ENCODE peak calls at places on chromosomes 1 and 21, in nine cellular contexts. One of them, this sample, is unnamed.

GRCh38 chr1:182446033-182446669 is 3.8 kb upstream of the RGSL1 start:
- DNase-seq in left lobe of liver: no peak
- DNase-seq in C1 segment of cervical spinal cord: no peak
- DNase-seq in stimulated activated naive CD4-positive, alpha-beta T cell: no peak
- DNase-seq in GM20000: peak; percentile 76
- DNase-seq in activated T-helper 1 cell treated with Interleukin-2 at 50 U/mL for 16 hours: no peak
- DNase-seq in lower lobe of right lung: no peak
- DNase-seq in posterior vena cava: no peak
- DNase-seq in T-cell: no peak
- DNase-seq in this sample: peak; percentile 72

GRCh38 chr21:44485254-44485793 is 30.0 kb downstream of the LRRC3 start:
- DNase-seq in left lobe of liver: peak; percentile 72
- DNase-seq in C1 segment of cervical spinal cord: no peak
- DNase-seq in stimulated activated naive CD4-positive, alpha-beta T cell: peak; percentile 12
- DNase-seq in GM20000: no peak
- DNase-seq in activated T-helper 1 cell treated with Interleukin-2 at 50 U/mL for 16 hours: peak; percentile 20
- DNase-seq in lower lobe of right lung: no peak
- DNase-seq in posterior vena cava: no peak
- DNase-seq in T-cell: peak; percentile 41
- DNase-seq in this sample: no peak

GRCh38 chr1:34885405-34886247 is 26.1 kb upstream of the SMIM12 start:
- DNase-seq in left lobe of liver: no peak
- DNase-seq in C1 segment of cervical spinal cord: no peak
- DNase-seq in stimulated activated naive CD4-positive, alpha-beta T cell: no peak
- DNase-seq in GM20000: peak; percentile 69
- DNase-seq in activated T-helper 1 cell treated with Interleukin-2 at 50 U/mL for 16 hours: peak; percentile 17
- DNase-seq in lower lobe of right lung: peak; percentile 64
- DNase-seq in posterior vena cava: no peak
- DNase-seq in T-cell: peak; percentile 36
- DNase-seq in this sample: no peak

GRCh38 chr1:218942421-218942820 is 231.3 kb upstream of the LYPLAL1 start:
- DNase-seq in left lobe of liver: no peak
- DNase-seq in C1 segment of cervical spinal cord: no peak
- DNase-seq in stimulated activated naive CD4-positive, alpha-beta T cell: no peak
- DNase-seq in GM20000: no peak
- DNase-seq in activated T-helper 1 cell treated with Interleukin-2 at 50 U/mL for 16 hours: no peak
- DNase-seq in lower lobe of right lung: no peak
- DNase-seq in posterior vena cava: no peak
- DNase-seq in T-cell: no peak
- DNase-seq in this sample: no peak

GRCh38 chr1:6271554-6271953 is 10.7 kb upstream of the GPR153 start:
- DNase-seq in left lobe of liver: no peak
- DNase-seq in C1 segment of cervical spinal cord: no peak
- DNase-seq in stimulated activated naive CD4-positive, alpha-beta T cell: no peak
- DNase-seq in GM20000: no peak
- DNase-seq in activated T-helper 1 cell treated with Interleukin-2 at 50 U/mL for 16 hours: no peak
- DNase-seq in lower lobe of right lung: no peak
- DNase-seq in posterior vena cava: no peak
- DNase-seq in T-cell: no peak
- DNase-seq in this sample: peak; percentile 81

GRCh38 chr1:10745886-10746455 is 50.5 kb downstream of the CASZ1 start:
- DNase-seq in left lobe of liver: no peak
- DNase-seq in C1 segment of cervical spinal cord: no peak
- DNase-seq in stimulated activated naive CD4-positive, alpha-beta T cell: no peak
- DNase-seq in GM20000: no peak
- DNase-seq in activated T-helper 1 cell treated with Interleukin-2 at 50 U/mL for 16 hours: no peak
- DNase-seq in lower lobe of right lung: peak; percentile 89
- DNase-seq in posterior vena cava: no peak
- DNase-seq in T-cell: no peak
- DNase-seq in this sample: peak; percentile 86

GRCh38 chr1:40627987-40628902 is 37.2 kb downstream of the RIMS3 start:
- DNase-seq in left lobe of liver: no peak
- DNase-seq in C1 segment of cervical spinal cord: no peak
- DNase-seq in stimulated activated naive CD4-positive, alpha-beta T cell: no peak
- DNase-seq in GM20000: no peak
- DNase-seq in activated T-helper 1 cell treated with Interleukin-2 at 50 U/mL for 16 hours: no peak
- DNase-seq in lower lobe of right lung: no peak
- DNase-seq in posterior vena cava: no peak
- DNase-seq in T-cell: no peak
- DNase-seq in this sample: no peak

GRCh38 chr1:10634428-10635384 is 160.0 kb downstream of the PEX14 start:
- DNase-seq in left lobe of liver: no peak
- DNase-seq in C1 segment of cervical spinal cord: no peak
- DNase-seq in stimulated activated naive CD4-positive, alpha-beta T cell: no peak
- DNase-seq in GM20000: no peak
- DNase-seq in activated T-helper 1 cell treated with Interleukin-2 at 50 U/mL for 16 hours: no peak
- DNase-seq in lower lobe of right lung: no peak
- DNase-seq in posterior vena cava: no peak
- DNase-seq in T-cell: no peak
- DNase-seq in this sample: no peak

GRCh38 chr1:162663589-162664030 is 31.3 kb downstream of the DDR2 start:
- DNase-seq in left lobe of liver: no peak
- DNase-seq in C1 segment of cervical spinal cord: no peak
- DNase-seq in stimulated activated naive CD4-positive, alpha-beta T cell: no peak
- DNase-seq in GM20000: peak; percentile 15
- DNase-seq in activated T-helper 1 cell treated with Interleukin-2 at 50 U/mL for 16 hours: no peak
- DNase-seq in lower lobe of right lung: no peak
- DNase-seq in posterior vena cava: no peak
- DNase-seq in T-cell: no peak
- DNase-seq in this sample: peak; percentile 20